ENCODE peak calls at places on chromosome 13, in seven cellular contexts. D, S, H, Z, C, Q and T are unnamed samples.
A peak's percentile ranks its signal among the peaks of the same experiment; 100 is the strongest.

GRCh38 chr13:81116461-81117282 is 775.7 kb upstream of the SPRY2 start:
- DNase-seq in D (no peak), Q (no peak), C (no peak), Z (no peak), S (no peak), H (no peak), T (no peak)

GRCh38 chr13:65917731-65918130 is 1312.4 kb downstream of the PCDH9 start:
- DNase-seq in S (no peak), D (no peak), C (no peak), Q (no peak), H (no peak), Z (no peak), T (no peak)

GRCh38 chr13:99614465-99614885 is 113.2 kb downstream of the TM9SF2 start:
- DNase-seq in C (no peak), H (peak; percentile 39), S (no peak), Z (no peak), Q (peak; percentile 32), D (peak; percentile 53), T (peak; percentile 25)

GRCh38 chr13:98585946-98586345 is 9.0 kb upstream of the STK24 start:
- DNase-seq in H (no peak), Z (no peak), S (no peak), C (no peak), D (no peak), Q (no peak), T (no peak)

GRCh38 chr13:27276188-27276587 is 5.6 kb downstream of the RASL11A start:
- DNase-seq in S (no peak), H (no peak), D (no peak), Q (peak; percentile 60), Z (no peak), C (no peak), T (no peak)

GRCh38 chr13:78428646-78429045 is 174.7 kb downstream of the POU4F1 start:
- DNase-seq in Q (no peak), C (no peak), D (no peak), H (no peak), S (no peak), Z (no peak), T (no peak)

GRCh38 chr13:101487046-101487830 is 34.8 kb downstream of the ITGBL1 start:
- DNase-seq in C (no peak), Z (no peak), D (no peak), H (no peak), Q (no peak), S (no peak), T (no peak)

GRCh38 chr13:42223681-42224080 is 48.3 kb upstream of the AKAP11 start:
- DNase-seq in H (no peak), Z (no peak), C (no peak), D (no peak), S (no peak), Q (no peak), T (no peak)

GRCh38 chr13:66543780-66544179 is 686.4 kb downstream of the PCDH9 start:
- DNase-seq in S (no peak), H (no peak), C (no peak), D (peak; percentile 22), Q (no peak), Z (no peak), T (no peak)

GRCh38 chr13:34942732-34943674 is 933 bp downstream of the NBEA start:
- DNase-seq in Z (peak; percentile 88), S (no peak), D (peak; percentile 38), H (peak; percentile 44), Q (peak; percentile 69), C (no peak), T (peak; percentile 37)

GRCh38 chr13:99316657-99317244 is 9.6 kb upstream of the GPR183 start:
- DNase-seq in S (no peak), D (no peak), C (no peak), H (peak; percentile 37), Q (no peak), Z (no peak), T (no peak)

GRCh38 chr13:37870895-37871550 is 1.5 kb upstream of the TRPC4 start:
- DNase-seq in H (no peak), S (no peak), D (no peak), Z (no peak), Q (no peak), C (no peak), T (no peak)

GRCh38 chr13:95834134-95834765 is 157.3 kb downstream of the DNAJC3 start:
- DNase-seq in Q (peak; percentile 69), C (peak; percentile 25), H (peak; percentile 65), D (peak; percentile 37), S (peak; percentile 28), Z (no peak), T (peak; percentile 64)

GRCh38 chr13:83879431-83880171 is 2.7 kb downstream of the SLITRK1 start:
- DNase-seq in C (no peak), Q (no peak), S (no peak), D (no peak), Z (no peak), H (no peak), T (no peak)

GRCh38 chr13:65768545-65768944 is 1461.6 kb downstream of the PCDH9 start:
- DNase-seq in S (no peak), C (peak; percentile 21), Z (no peak), Q (no peak), D (no peak), H (no peak), T (no peak)

GRCh38 chr13:90238433-90238832 is 1109.1 kb upstream of the MIR17HG start:
- DNase-seq in H (no peak), C (no peak), Z (no peak), D (no peak), Q (no peak), S (no peak), T (no peak)

GRCh38 chr13:48072304-48072703 is 22.6 kb downstream of the MED4 start:
- DNase-seq in Z (no peak), D (no peak), C (no peak), H (no peak), S (no peak), Q (no peak), T (no peak)

GRCh38 chr13:29573190-29573589 is 22.3 kb downstream of the SLC7A1 start:
- DNase-seq in Q (no peak), H (peak; percentile 53), S (no peak), Z (no peak), C (no peak), D (no peak), T (peak; percentile 78)

GRCh38 chr13:72960541-72960940 is 98.3 kb upstream of the KLF5 start:
- DNase-seq in Q (no peak), C (no peak), Z (no peak), D (no peak), S (no peak), H (no peak), T (no peak)

GRCh38 chr13:60620611-60621395 is 223.8 kb downstream of the TDRD3 start:
- DNase-seq in Q (no peak), H (no peak), S (no peak), D (no peak), C (no peak), Z (no peak), T (no peak)

GRCh38 chr13:60613080-60613479 is 216.1 kb downstream of the TDRD3 start:
- DNase-seq in H (no peak), C (no peak), D (no peak), S (no peak), Q (no peak), Z (no peak), T (no peak)

GRCh38 chr13:60623131-60623530 is 226.1 kb downstream of the TDRD3 start:
- DNase-seq in H (no peak), S (no peak), C (no peak), Z (no peak), Q (no peak), D (no peak), T (no peak)

GRCh38 chr13:60619461-60619860 is 222.4 kb downstream of the TDRD3 start:
- DNase-seq in C (no peak), Z (no peak), Q (no peak), H (no peak), S (no peak), D (no peak), T (no peak)

GRCh38 chr13:60617863-60618733 is 221.1 kb downstream of the TDRD3 start:
- DNase-seq in C (peak; percentile 31), H (no peak), Z (no peak), Q (no peak), S (no peak), D (peak; percentile 10), T (no peak)
- TF ChIP-seq CTCF in C (peak; percentile 73), H (no peak), Z (no peak), Q (peak; percentile 43), S (peak; percentile 22), D (peak; percentile 5), T (no peak)

GRCh38 chr13:43335669-43336068 is 312.3 kb downstream of the DNAJC15 start:
- DNase-seq in Z (no peak), C (no peak), S (no peak), Q (no peak), H (no peak), D (no peak), T (no peak)
- TF ChIP-seq EP300 in Z (no peak), C (no peak), S (peak; percentile 31), Q (no peak), H (no peak), D (no peak), T (no peak)

DNA sequence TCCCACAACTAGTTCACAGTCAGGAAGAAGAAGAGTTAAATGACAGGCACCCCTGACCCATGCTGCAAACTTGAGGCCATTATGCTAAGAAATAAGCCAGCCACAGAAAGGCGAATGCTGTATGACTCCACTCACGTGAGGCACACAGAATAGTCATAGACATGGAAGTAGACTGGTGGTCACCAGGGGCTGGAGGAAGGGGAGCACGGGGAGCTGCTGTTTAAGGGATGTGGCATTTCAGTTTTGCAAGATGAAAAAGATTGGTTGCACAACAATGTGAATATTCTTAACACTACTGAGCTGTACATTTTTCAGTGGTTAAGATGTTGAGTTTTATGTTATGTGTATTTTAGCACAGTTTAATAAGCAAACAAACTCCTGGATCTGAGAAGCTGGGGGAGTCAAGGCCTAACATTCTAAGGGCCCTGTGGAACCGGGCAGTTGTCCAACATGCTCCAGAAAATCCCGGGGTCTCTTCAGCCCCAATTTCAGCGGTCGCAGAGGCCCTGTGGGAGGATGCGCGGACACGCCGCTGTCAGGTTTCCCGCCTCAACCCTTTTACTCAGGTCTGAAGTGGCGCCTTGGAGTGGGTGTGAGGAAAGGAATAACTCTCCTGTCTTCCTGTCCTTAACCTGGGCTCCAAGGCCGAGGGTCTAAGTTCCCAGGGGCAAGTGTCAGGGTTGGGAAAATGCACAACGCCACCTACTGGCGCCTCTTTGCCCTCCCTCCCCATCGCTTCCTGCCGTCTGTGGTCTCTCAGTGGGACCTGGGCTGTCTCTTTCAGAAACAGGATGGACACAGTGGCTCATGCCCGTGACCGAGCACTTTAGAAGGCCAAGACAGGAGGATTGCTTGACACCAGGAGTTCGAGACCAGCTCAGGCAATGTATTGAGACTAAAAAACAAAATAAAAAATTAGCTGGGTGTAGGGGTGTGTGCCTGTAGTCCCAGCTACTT is 4.4 kb upstream of the TMEM272 start:
- DNase-seq in C (peak; percentile 67), S (no peak), Q (peak; percentile 74), Z (no peak), H (no peak), D (peak; percentile 14), T (no peak)
- TF ChIP-seq CTCF in C (peak; percentile 99), S (no peak), Q (peak; percentile 70), Z (peak; percentile 33), H (peak; percentile 17), D (peak; percentile 33), T (peak; percentile 16)

GRCh38 chr13:30710442-30710841 is 24.9 kb upstream of the ALOX5AP start:
- DNase-seq in C (no peak), D (no peak), S (no peak), H (no peak), Q (no peak), Z (no peak), T (no peak)
- TF ChIP-seq EP300 in C (no peak), D (no peak), S (no peak), H (no peak), Q (no peak), Z (no peak), T (no peak)

GRCh38 chr13:106963151-106963550 is 395.2 kb upstream of the ARGLU1 start:
- DNase-seq in H (no peak), Q (no peak), D (no peak), C (no peak), Z (no peak), S (no peak), T (no peak)
- TF ChIP-seq CTCF in H (no peak), Q (no peak), D (no peak), C (no peak), Z (no peak), S (no peak), T (no peak)